ENCODE peak calls at places on chromosomes 5 and 9, in six cellular contexts. N, T, J, R, H and C are unnamed samples.
A peak's percentile ranks its signal among the peaks of the same experiment; 100 is the strongest.

GRCh38 chr9:14326264-14326826 is 12.4 kb upstream of the NFIB start:
- DNase-seq in N (no peak), T (peak; percentile 7), J (no peak), R (no peak), H (no peak), C (no peak)

GRCh38 chr5:96279796-96280542 is 153.1 kb downstream of the PCSK1 start:
- DNase-seq in N (peak; percentile 55), T (no peak), J (no peak), R (no peak), H (no peak), C (no peak)

GRCh38 chr9:16138961-16139441 is 586.2 kb downstream of the CCDC171 start:
- DNase-seq in N (no peak), T (no peak), J (no peak), R (no peak), H (no peak), C (no peak)

GRCh38 chr9:101711330-101711941 is 27.0 kb downstream of the GRIN3A start:
- DNase-seq in N (peak; percentile 30), T (no peak), J (peak; percentile 10), R (no peak), H (peak; percentile 46), C (no peak)

GRCh38 chr5:5289537-5289936 is 132.9 kb upstream of the ICE1 start:
- DNase-seq in N (no peak), T (no peak), J (no peak), R (no peak), H (no peak), C (no peak)

GRCh38 chr5:33046091-33046490 is 335.0 kb downstream of the NPR3 start:
- DNase-seq in N (no peak), T (no peak), J (no peak), R (no peak), H (no peak), C (no peak)

GRCh38 chr9:31590091-31590490 is 794.4 kb upstream of the ACO1 start:
- DNase-seq in N (no peak), T (no peak), J (no peak), R (no peak), H (no peak), C (no peak)

GRCh38 chr5:121937762-121938161 is 24.0 kb upstream of the SRFBP1 start:
- DNase-seq in N (no peak), T (no peak), J (no peak), R (no peak), H (no peak), C (no peak)

GRCh38 chr5:91007251-91007650 is 375.9 kb downstream of the ARRDC3 start:
- DNase-seq in N (no peak), T (no peak), J (no peak), R (no peak), H (no peak), C (no peak)
- TF ChIP-seq CTCF in N (no peak), T (no peak), J (no peak), R (no peak), H (no peak), C (no peak)

DNA sequence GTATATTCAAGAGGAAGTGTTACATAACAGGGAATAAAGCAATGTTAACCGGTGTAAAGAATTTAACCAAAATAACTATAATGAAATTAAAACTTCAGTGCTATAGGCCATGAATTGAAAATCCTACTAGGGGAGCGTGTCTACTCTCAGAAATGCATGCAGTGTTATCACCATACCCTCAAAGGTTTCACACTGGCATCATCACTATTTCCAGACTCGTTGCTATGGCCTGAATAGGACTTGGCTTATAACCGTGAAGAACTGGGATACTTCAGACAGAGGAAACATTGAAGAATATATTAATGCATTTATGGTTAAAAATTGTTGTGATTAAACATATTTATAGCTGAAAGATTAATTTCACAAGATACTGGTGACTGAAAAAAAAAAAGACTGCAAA is 154.9 kb downstream of the EPB41L4A start:
- DNase-seq in N (no peak), T (no peak), J (no peak), R (no peak), H (no peak), C (no peak)
- TF ChIP-seq CTCF in N (no peak), T (no peak), J (no peak), R (no peak), H (no peak), C (no peak)

GRCh38 chr9:93520523-93520922 is 55.9 kb upstream of the PHF2 start:
- DNase-seq in N (no peak), T (no peak), J (no peak), R (no peak), H (peak; percentile 1), C (no peak)
- TF ChIP-seq CTCF in N (no peak), T (peak; percentile 4), J (no peak), R (no peak), H (peak; percentile 8), C (no peak)

GRCh38 chr9:33273266-33273971 is 8.6 kb downstream of the CHMP5 start:
- DNase-seq in N (no peak), T (no peak), J (no peak), R (no peak), H (no peak), C (no peak)

GRCh38 chr9:33273972-33274328 is 9.1 kb downstream of the CHMP5 start:
- DNase-seq in N (no peak), T (no peak), J (no peak), R (no peak), H (no peak), C (no peak)

GRCh38 chr9:33272061-33272460 is 7.2 kb downstream of the CHMP5 start:
- DNase-seq in N (no peak), T (no peak), J (no peak), R (no peak), H (no peak), C (no peak)

DNA sequence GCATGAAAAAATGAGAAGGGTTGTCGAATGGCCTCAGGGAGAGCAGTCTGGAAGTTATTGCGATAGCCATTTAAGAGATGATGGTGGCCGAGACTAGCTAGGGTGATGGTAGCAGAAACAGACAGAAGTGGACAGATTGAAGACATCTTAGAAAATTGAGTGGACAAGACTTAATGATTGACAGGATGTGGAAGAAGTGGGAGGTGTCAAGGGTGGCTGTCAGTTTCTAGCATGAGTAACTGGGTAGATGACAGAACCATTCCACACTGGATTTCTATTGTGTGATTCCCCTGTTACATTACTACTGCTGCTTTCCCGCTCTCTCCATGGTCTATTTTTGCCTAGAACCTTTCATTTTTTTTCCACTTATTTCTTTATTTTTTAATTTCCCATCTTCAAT is 12.6 kb downstream of the CHMP5 start:
- DNase-seq in N (no peak), T (no peak), J (no peak), R (no peak), H (no peak), C (no peak)
- TF ChIP-seq CTCF in N (no peak), T (no peak), J (no peak), R (no peak), H (no peak), C (no peak)

GRCh38 chr9:37301369-37302172 is 120.9 kb upstream of the GRHPR start:
- DNase-seq in N (no peak), T (no peak), J (no peak), R (no peak), H (no peak), C (no peak)
- TF ChIP-seq CTCF in N (peak; percentile 19), T (no peak), J (no peak), R (no peak), H (no peak), C (no peak)

DNA sequence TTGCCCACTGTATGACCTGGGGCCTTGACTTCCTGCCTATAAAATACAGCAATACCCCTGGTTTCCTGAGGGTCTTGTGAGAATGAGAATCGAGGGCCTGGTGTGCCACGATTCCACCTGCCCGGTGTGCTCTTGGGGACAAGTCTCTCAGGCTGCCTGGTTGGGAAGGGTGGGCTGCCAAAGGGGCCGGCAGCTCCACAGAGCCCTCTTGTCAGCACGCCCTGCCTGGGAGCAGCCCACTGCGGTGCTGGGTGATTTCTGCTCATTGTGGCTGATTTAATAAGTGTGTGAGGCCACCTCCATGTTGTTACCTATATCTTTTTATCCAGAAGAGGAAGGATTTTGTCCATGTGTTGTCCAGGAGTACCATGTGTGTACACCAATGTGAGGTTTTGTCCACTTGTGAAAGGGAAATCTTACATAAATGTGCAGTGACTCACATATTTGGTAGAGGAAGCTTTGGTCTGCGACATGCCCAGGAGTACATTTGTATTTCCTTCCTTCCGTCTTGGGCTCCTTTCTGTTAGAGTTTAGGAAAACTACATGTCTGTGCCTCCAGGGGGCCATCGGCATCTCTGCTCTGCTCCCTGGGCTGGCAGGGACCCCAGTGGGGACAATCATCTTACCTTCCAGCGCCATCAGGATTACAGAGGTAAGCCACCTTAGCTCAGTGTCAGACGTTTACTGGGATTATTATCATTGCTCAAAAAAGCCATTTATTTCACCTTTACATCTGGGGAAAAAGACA is 108.6 kb downstream of the PHF2 start:
- DNase-seq in N (no peak), T (no peak), J (no peak), R (peak; percentile 65), H (no peak), C (peak; percentile 34)
- TF ChIP-seq CTCF in N (no peak), T (peak; percentile 20), J (no peak), R (no peak), H (peak; percentile 22), C (no peak)

DNA sequence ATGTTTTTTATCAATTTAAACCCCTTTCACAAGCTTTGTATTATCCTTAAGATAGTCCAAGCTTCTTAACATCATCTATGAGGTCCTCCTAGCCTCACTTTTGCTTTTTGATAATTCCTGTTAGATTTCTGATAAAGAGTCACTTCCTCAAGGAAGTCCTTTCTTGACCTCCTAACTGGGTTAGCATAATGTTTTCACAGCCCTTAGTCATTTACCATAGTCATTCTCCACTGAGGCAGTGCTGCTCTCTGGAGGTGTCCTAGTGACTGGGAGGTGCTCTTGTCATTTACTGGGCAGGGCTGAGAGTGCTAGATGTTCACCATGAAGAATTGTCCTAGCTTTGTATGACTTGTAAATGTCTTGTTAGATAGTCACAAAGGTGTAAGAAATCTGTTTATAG is 26.4 kb downstream of the TNPO1 start:
- DNase-seq in N (no peak), T (no peak), J (no peak), R (no peak), H (no peak), C (no peak)
- TF ChIP-seq CTCF in N (peak; percentile 18), T (no peak), J (no peak), R (no peak), H (no peak), C (no peak)

GRCh38 chr5:138515571-138516275 is 27.3 kb downstream of the ETF1 start:
- DNase-seq in N (no peak), T (no peak), J (no peak), R (no peak), H (no peak), C (no peak)
- TF ChIP-seq CTCF in N (no peak), T (no peak), J (no peak), R (no peak), H (no peak), C (no peak)

GRCh38 chr9:84424945-84425344 is 84.4 kb upstream of the SLC28A3 start:
- DNase-seq in N (no peak), T (no peak), J (no peak), R (no peak), H (no peak), C (no peak)

DNA sequence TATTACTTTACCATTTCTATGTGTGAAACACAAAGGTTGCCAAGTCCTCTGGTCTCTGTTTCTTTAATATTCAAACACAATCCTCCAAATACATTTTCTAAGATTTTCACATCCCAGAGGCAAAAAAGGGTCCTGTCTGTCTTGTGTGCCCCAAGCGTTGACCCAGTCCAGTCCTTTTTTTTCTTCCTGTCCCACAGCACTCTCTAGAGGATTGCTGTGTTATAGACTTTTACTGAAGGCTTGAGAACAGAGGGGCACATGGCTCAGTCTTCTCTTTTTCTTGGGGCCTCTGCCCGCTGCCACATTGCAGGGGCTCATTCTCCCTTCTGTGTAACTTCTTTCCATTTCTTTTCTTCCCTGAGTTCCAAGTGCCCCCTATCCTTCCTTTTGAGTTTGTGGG is 78.6 kb upstream of the SLC28A3 start:
- DNase-seq in N (no peak), T (no peak), J (no peak), R (no peak), H (no peak), C (no peak)
- TF ChIP-seq CTCF in N (no peak), T (no peak), J (no peak), R (no peak), H (peak; percentile 0), C (no peak)